ENCODE peak calls at places on chromosome 10, in nine cellular contexts. Y, N, X, M, D, K, G, F and U are unnamed samples.

GRCh38 chr10:66746246-66746645 is 179.6 kb upstream of the LRRTM3 start:
- DNase-seq in D (no peak), X (no peak), K (no peak), F (no peak), G (no peak), N (peak), M (no peak), Y (no peak), U (no peak)

GRCh38 chr10:27319752-27320561 is 79.4 kb upstream of the ACBD5 start:
- DNase-seq in F (no peak), K (no peak), Y (peak), D (peak), G (peak), N (peak), X (no peak), M (no peak), U (peak)

GRCh38 chr10:112678581-112678980 is 231.6 kb downstream of the VTI1A start:
- DNase-seq in D (no peak), Y (no peak), X (no peak), M (no peak), K (no peak), G (no peak), F (no peak), N (no peak), U (no peak)

GRCh38 chr10:7407368-7408002 is 3.3 kb downstream of the SFMBT2 start:
- DNase-seq in Y (no peak), D (no peak), G (no peak), M (no peak), N (no peak), K (no peak), F (no peak), X (no peak), U (peak)

GRCh38 chr10:101236376-101237079 is 7.3 kb upstream of the LBX1 start:
- DNase-seq in X (no peak), N (no peak), Y (no peak), D (no peak), K (no peak), G (no peak), F (no peak), M (no peak), U (peak)

GRCh38 chr10:76430330-76430729 is 998.9 kb downstream of the LRMDA start:
- DNase-seq in X (no peak), G (no peak), N (peak), M (no peak), D (no peak), F (no peak), Y (no peak), K (no peak), U (no peak)

GRCh38 chr10:91799580-91799975 is 1.4 kb downstream of the TNKS2 start:
- DNase-seq in Y (no peak), K (no peak), D (no peak), N (no peak), G (no peak), M (no peak), F (no peak), X (no peak), U (no peak)

GRCh38 chr10:75542902-75543301 is 111.5 kb downstream of the LRMDA start:
- DNase-seq in Y (no peak), K (no peak), F (no peak), N (peak), M (no peak), G (no peak), X (no peak), D (peak), U (no peak)

GRCh38 chr10:92238586-92239098 is 52.2 kb downstream of the CPEB3 start:
- DNase-seq in Y (no peak), X (no peak), D (peak), N (peak), K (no peak), F (no peak), G (no peak), M (no peak), U (no peak)

GRCh38 chr10:48543445-48543844 is 61.4 kb downstream of the ARHGAP22 start:
- DNase-seq in N (no peak), Y (no peak), M (no peak), F (no peak), K (no peak), X (no peak), G (no peak), D (no peak), U (no peak)

GRCh38 chr10:124792998-124793352 is 1.3 kb upstream of the EEF1AKMT2 start:
- DNase-seq in N (no peak), M (no peak), D (no peak), F (no peak), K (no peak), X (no peak), G (no peak), Y (no peak), U (no peak)